ENCODE peak calls at places on chromosomes 5 and 9, in ten cellular contexts. S is Caco-2, R is coronary artery, G is foreskin fibroblast, B is RWPE1, X is cardiac muscle cell, J is heart right ventricle, L is sigmoid colon, O is GM10248, A is heart left ventricle. Q is an unnamed sample.

GRCh38 chr9:114098660-114099522 is at the start of gene KIF12:
- DNase-seq in R (no peak), G (no peak), X (peak), A (peak), O (no peak), B (peak), L (no peak), J (no peak), S (peak), Q (peak)

GRCh38 chr5:166377756-166378155 is 1913.7 kb upstream of the WWC1 start:
- DNase-seq in L (no peak), O (no peak), R (no peak), S (no peak), A (no peak), G (no peak), B (no peak), J (no peak), X (no peak), Q (no peak)

GRCh38 chr9:33942471-33943083 is 106.1 kb downstream of the UBAP2 start:
- DNase-seq in R (no peak), L (no peak), S (no peak), O (no peak), G (peak), X (no peak), A (no peak), B (peak), J (no peak), Q (no peak)

GRCh38 chr5:180343110-180343845 is 9.9 kb downstream of the GFPT2 start:
- DNase-seq in S (no peak), A (no peak), G (peak), X (no peak), L (peak), R (no peak), O (no peak), J (no peak), B (no peak), Q (no peak)

GRCh38 chr9:124605258-124605657 is 98.1 kb upstream of the NR5A1 start:
- DNase-seq in O (no peak), R (no peak), L (no peak), J (no peak), B (no peak), X (no peak), A (no peak), S (no peak), G (no peak), Q (no peak)

GRCh38 chr9:92310562-92310961 is 14.6 kb downstream of the NOL8 start:
- DNase-seq in R (no peak), J (no peak), L (no peak), G (no peak), A (no peak), X (no peak), B (no peak), S (no peak), O (no peak), Q (no peak)

GRCh38 chr5:125874057-125874456 is 549.2 kb upstream of the GRAMD2B start:
- DNase-seq in S (no peak), R (no peak), A (no peak), G (peak), O (no peak), B (no peak), J (no peak), X (no peak), L (no peak), Q (no peak)

GRCh38 chr9:16870606-16871357 is at the start of gene BNC2:
- DNase-seq in O (peak), L (peak), J (peak), G (peak), R (peak), X (peak), A (peak), S (peak), B (no peak), Q (peak)

GRCh38 chr5:14502291-14502690 is 79.3 kb upstream of the OTULINL start:
- DNase-seq in S (no peak), X (no peak), A (no peak), R (no peak), O (no peak), J (no peak), G (no peak), L (no peak), B (no peak), Q (no peak)

GRCh38 chr9:113548221-113549041 is 84.9 kb downstream of the RGS3 start:
- DNase-seq in G (no peak), X (peak), A (peak), J (peak), B (no peak), O (no peak), R (peak), L (peak), S (peak), Q (no peak)

GRCh38 chr9:109319072-109319630 is 1.7 kb downstream of the EPB41L4B start:
- DNase-seq in X (peak), R (no peak), J (no peak), O (no peak), G (no peak), S (no peak), B (peak), A (no peak), L (no peak), Q (no peak)

GRCh38 chr5:10932426-10932825 is 171.4 kb upstream of the DAP start:
- DNase-seq in R (no peak), O (no peak), G (no peak), J (no peak), X (no peak), A (no peak), S (no peak), L (no peak), B (no peak), Q (no peak)

GRCh38 chr9:130943226-130943625 is 4.2 kb upstream of the FIBCD1 start:
- DNase-seq in X (no peak), G (no peak), B (no peak), R (no peak), O (no peak), J (no peak), S (no peak), A (no peak), L (no peak), Q (no peak)

GRCh38 chr9:72399391-72399790 is 34.4 kb upstream of the ZFAND5 start:
- DNase-seq in G (no peak), S (no peak), R (no peak), J (no peak), B (no peak), L (no peak), O (no peak), X (no peak), A (no peak), Q (no peak)

GRCh38 chr5:167802755-167803431 is 488.6 kb upstream of the WWC1 start:
- DNase-seq in J (no peak), L (no peak), A (no peak), X (peak), S (peak), B (no peak), R (no peak), O (no peak), G (no peak), Q (no peak)

GRCh38 chr5:141605523-141606277 is 13.1 kb downstream of the DIAPH1 start:
- DNase-seq in S (no peak), X (no peak), R (no peak), B (no peak), L (peak), O (peak), G (no peak), A (no peak), J (peak), Q (no peak)

GRCh38 chr5:171810217-171810616 is 24.6 kb downstream of the SMIM23 start:
- DNase-seq in B (no peak), L (no peak), G (no peak), S (no peak), O (no peak), X (no peak), R (peak), J (no peak), A (no peak), Q (no peak)

GRCh38 chr9:91741529-91741928 is 208.5 kb downstream of the ROR2 start:
- DNase-seq in G (peak), B (peak), J (no peak), O (no peak), L (no peak), X (no peak), S (no peak), R (no peak), A (no peak), Q (no peak)

GRCh38 chr5:95985249-95985648 is 23.6 kb upstream of the ELL2 start:
- DNase-seq in X (no peak), G (no peak), L (no peak), B (no peak), S (no peak), A (no peak), O (no peak), R (no peak), J (no peak), Q (no peak)

GRCh38 chr5:95984287-95984938 is 22.8 kb upstream of the ELL2 start:
- DNase-seq in J (no peak), R (no peak), A (no peak), S (no peak), O (no peak), X (no peak), L (no peak), B (no peak), G (peak), Q (no peak)

GRCh38 chr5:95986937-95987520 is 25.4 kb upstream of the ELL2 start:
- DNase-seq in L (no peak), S (peak), G (no peak), A (no peak), J (no peak), O (no peak), R (no peak), B (no peak), X (peak), Q (no peak)

GRCh38 chr5:95988094-95988493 is 26.4 kb upstream of the ELL2 start:
- DNase-seq in R (no peak), S (no peak), G (no peak), B (no peak), L (no peak), J (no peak), X (no peak), O (no peak), A (no peak), Q (no peak)

DNA sequence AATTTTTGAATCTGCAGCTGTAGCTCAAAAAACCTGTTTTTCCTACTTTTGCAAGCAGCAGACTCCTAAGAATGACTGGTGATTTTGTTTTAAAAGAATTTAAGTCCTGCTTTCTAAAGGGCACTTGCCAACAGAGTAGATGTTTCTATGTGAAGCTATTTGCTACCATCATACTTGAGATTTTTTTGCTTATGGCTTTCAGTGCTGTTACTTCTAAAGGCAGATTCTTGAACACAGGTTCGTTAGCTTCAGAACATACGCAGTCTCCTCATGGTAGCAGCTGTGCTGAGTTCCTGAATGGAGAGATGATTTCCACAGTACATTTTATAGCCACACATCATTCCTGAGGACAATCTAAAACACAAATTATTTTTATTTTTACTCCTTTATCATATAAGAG is 24.4 kb upstream of the ELL2 start:
- DNase-seq in S (no peak), L (no peak), G (no peak), A (no peak), O (no peak), B (no peak), X (no peak), R (no peak), J (no peak), Q (no peak)
- TF ChIP-seq CTCF in S (no peak), L (no peak), G (no peak), A (no peak), O (no peak), B (no peak), X (no peak), R (no peak), J (no peak), Q (no peak)

GRCh38 chr5:108297042-108297596 is 84.8 kb downstream of the FBXL17 start:
- DNase-seq in G (no peak), R (no peak), B (no peak), A (no peak), X (no peak), J (no peak), S (no peak), O (no peak), L (no peak), Q (no peak)
- TF ChIP-seq CTCF in G (no peak), R (no peak), B (no peak), A (no peak), X (no peak), J (no peak), S (no peak), O (no peak), L (no peak), Q (no peak)

GRCh38 chr9:38334234-38334633 is 58.3 kb upstream of the ALDH1B1 start:
- DNase-seq in S (peak), J (no peak), O (no peak), X (peak), G (no peak), B (peak), L (no peak), A (no peak), R (no peak), Q (no peak)
- TF ChIP-seq CTCF in S (peak), J (peak), O (peak), X (peak), G (peak), B (peak), L (no peak), A (no peak), R (no peak), Q (peak)

GRCh38 chr9:121201738-121202533 is at the start of gene RAB14:
- DNase-seq in S (peak), L (peak), B (peak), G (peak), O (peak), R (peak), X (peak), J (peak), A (peak), Q (peak)

GRCh38 chr9:121201045-121201737 is 478 bp downstream of the RAB14 start:
- DNase-seq in R (peak), X (peak), J (no peak), O (peak), L (peak), A (peak), S (peak), B (peak), G (no peak), Q (peak)

GRCh38 chr9:121206516-121207370 is 5.1 kb upstream of the RAB14 start:
- DNase-seq in A (no peak), B (no peak), R (no peak), O (no peak), G (no peak), X (no peak), L (no peak), J (no peak), S (no peak), Q (no peak)

GRCh38 chr9:121204611-121205010 is 2.9 kb upstream of the RAB14 start:
- DNase-seq in R (no peak), X (no peak), G (no peak), O (no peak), S (no peak), B (no peak), A (no peak), L (no peak), J (no peak), Q (no peak)

GRCh38 chr9:121204121-121204520 is 2.5 kb upstream of the RAB14 start:
- DNase-seq in R (no peak), G (no peak), L (no peak), O (no peak), J (no peak), A (no peak), S (no peak), X (no peak), B (no peak), Q (no peak)
- TF ChIP-seq CTCF in R (no peak), G (no peak), L (no peak), O (no peak), J (no peak), A (no peak), S (no peak), X (no peak), B (no peak), Q (no peak)

GRCh38 chr5:66769839-66770617 is 173.8 kb downstream of the MAST4 start:
- DNase-seq in O (no peak), B (no peak), J (peak), X (no peak), S (peak), A (no peak), R (no peak), L (no peak), G (no peak), Q (no peak)
- TF ChIP-seq CTCF in O (no peak), B (no peak), J (peak), X (peak), S (peak), A (no peak), R (no peak), L (no peak), G (no peak), Q (peak)

DNA sequence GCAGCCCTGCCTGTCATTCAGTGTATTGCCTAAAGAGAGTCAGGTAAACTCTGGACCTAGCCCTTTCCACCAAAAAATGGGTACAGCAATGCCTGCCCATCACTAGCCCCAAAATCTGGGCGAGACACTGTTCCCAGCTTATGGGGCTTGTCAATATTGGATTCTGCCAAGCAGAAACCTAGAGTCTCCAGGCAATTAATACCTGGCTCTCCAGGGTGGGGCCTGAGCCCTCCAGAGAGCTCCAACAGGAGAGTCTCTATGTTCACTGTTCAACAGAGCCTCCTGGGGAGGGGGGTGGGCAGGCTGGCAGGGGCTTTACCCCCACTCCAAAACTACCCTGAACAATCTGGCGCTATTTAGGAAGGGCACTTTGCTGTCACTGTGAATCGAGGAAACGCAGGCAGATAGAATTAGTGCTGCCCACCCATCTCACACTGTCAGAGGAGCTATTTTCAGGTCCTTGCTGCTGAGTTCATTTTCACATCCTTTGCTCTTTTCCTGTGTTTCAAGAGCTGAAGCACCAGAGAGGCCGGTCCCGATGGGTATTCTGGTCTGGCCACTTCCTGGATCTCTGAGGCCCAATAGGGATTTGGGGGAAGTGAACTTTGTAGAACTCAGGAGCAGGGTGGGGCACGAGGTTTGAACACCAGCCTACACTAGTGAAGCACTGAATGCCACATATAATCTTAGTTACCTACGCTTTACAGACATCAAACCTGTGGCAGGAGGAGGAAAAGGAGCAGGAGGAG is 121.8 kb downstream of the C5orf15 start:
- DNase-seq in G (no peak), R (peak), X (no peak), L (no peak), J (no peak), A (no peak), O (peak), S (no peak), B (no peak), Q (no peak)
- TF ChIP-seq CTCF in G (no peak), R (no peak), X (no peak), L (no peak), J (no peak), A (no peak), O (no peak), S (no peak), B (no peak), Q (no peak)